ENCODE peak calls at places on chromosomes 6 and 20, in four cellular contexts. J is HCT116, W is heart left ventricle, V is mammary epithelial cell. D is an unnamed sample.

GRCh38 chr6:105515054-105515453 is 112.2 kb upstream of the PREP start:
- DNase-seq in J (no peak), V (no peak), W (no peak), D (no peak)

GRCh38 chr6:133132092-133132491 is 109.1 kb upstream of the EYA4 start:
- DNase-seq in V (no peak), W (no peak), J (no peak), D (no peak)

GRCh38 chr6:25601797-25602679 is 50.0 kb upstream of the SCGN start:
- DNase-seq in V (peak), J (peak), W (no peak), D (peak)

GRCh38 chr6:31042801-31043200 is 32.5 kb downstream of the MUC22 start:
- DNase-seq in W (no peak), J (peak), V (peak), D (no peak)

GRCh38 chr20:25984933-25985332 is 288.3 kb upstream of the ZNF337 start:
- DNase-seq in J (no peak), V (no peak), W (peak), D (no peak)

GRCh38 chr6:1424306-1424927 is 35.0 kb downstream of the FOXF2 start:
- DNase-seq in J (peak), V (peak), W (no peak), D (peak)

GRCh38 chr6:52133326-52133725 is 45.9 kb upstream of the PKHD1 start:
- DNase-seq in V (no peak), J (no peak), W (no peak), D (no peak)

GRCh38 chr6:136962661-136963060 is 40.6 kb downstream of the SLC35D3 start:
- DNase-seq in W (no peak), V (no peak), J (no peak), D (no peak)

GRCh38 chr6:133814797-133815196 is 74.1 kb upstream of the TCF21 start:
- DNase-seq in J (peak), W (no peak), V (peak), D (no peak)

GRCh38 chr6:13554929-13555333 is 19.5 kb upstream of the SIRT5 start:
- DNase-seq in W (peak), V (no peak), J (no peak), D (no peak)

GRCh38 chr6:135936606-135937005 is 85.1 kb downstream of the PDE7B start:
- DNase-seq in W (no peak), J (no peak), V (peak), D (no peak)

GRCh38 chr6:42821846-42822245 is 40.0 kb downstream of the BICRAL start:
- DNase-seq in V (no peak), W (no peak), J (no peak), D (no peak)

GRCh38 chr6:13075491-13075845 is 252.9 kb downstream of the TBC1D7 start:
- DNase-seq in V (no peak), J (no peak), W (no peak), D (no peak)

GRCh38 chr20:58718121-58718563 is 25.5 kb downstream of the NPEPL1 start:
- DNase-seq in V (no peak), W (peak), J (no peak), D (no peak)

GRCh38 chr6:52423448-52423847 is 3.3 kb downstream of the EFHC1 start:
- DNase-seq in J (no peak), V (no peak), W (no peak), D (no peak)

GRCh38 chr6:30169658-30170614 is 6.6 kb downstream of the TRIM15 start:
- DNase-seq in W (no peak), J (peak), V (peak), D (peak)

GRCh38 chr6:112501705-112502104 is 154.6 kb downstream of the RFPL4B start:
- DNase-seq in V (no peak), J (no peak), W (no peak), D (no peak)

GRCh38 chr6:143949962-143950361 is 58.1 kb downstream of the PLAGL1 start:
- DNase-seq in W (no peak), V (no peak), J (no peak), D (no peak)

GRCh38 chr6:98769546-98769945 is 64.8 kb upstream of the POU3F2 start:
- DNase-seq in W (no peak), J (peak), V (peak), D (no peak)

GRCh38 chr6:66057034-66057433 is 350.0 kb upstream of the EYS start:
- DNase-seq in J (no peak), V (no peak), W (no peak), D (no peak)

GRCh38 chr6:66054967-66055366 is 347.9 kb upstream of the EYS start:
- DNase-seq in W (no peak), V (no peak), J (no peak), D (no peak)

GRCh38 chr6:66048684-66049474 is 341.9 kb upstream of the EYS start:
- DNase-seq in J (no peak), W (no peak), V (no peak), D (no peak)

DNA sequence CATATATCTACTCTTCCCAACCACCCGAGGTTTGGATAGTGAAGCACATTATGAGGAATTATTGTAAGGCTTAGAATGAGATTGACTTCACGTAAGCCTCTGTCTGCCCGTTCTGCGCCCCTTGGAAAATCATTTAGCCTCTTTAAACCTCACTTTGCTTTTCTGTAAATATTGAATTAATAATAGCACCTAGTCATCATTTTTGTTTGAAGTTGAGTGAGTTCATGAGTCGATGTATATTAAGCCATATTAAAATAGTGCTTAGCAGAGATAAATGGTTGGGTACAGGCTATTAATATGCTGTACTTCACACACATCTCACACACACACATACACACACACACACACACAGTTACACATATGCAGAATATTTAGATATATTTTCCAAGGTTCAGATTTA is 344.8 kb upstream of the EYS start:
- DNase-seq in V (no peak), J (no peak), W (no peak), D (no peak)
- TF ChIP-seq CTCF in V (no peak), J (no peak), W (no peak), D (no peak)

GRCh38 chr20:35523298-35523888 is 6.1 kb downstream of the C20orf173 start:
- DNase-seq in J (no peak), V (peak), W (no peak), D (peak)
- TF ChIP-seq CTCF in J (peak), V (peak), W (no peak), D (peak)

DNA sequence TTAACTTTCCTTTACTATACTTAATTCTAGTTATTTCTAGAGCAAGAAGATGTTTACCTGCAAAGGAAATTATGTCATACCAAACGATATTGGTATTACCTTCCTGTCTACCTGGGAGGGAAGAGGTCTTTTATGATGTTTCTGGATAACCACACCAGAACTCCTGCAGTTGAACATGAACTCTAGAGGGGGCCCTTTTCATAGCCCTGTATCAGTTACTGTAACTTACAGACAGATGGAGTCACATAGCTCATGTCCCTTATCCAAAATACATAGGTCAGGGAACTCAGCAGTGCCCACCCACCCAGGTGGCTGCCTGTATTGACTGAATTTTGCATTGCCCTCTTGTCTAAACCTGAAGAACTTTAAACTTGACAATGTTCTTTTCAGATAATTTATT is 35.1 kb upstream of the MYL9 start:
- DNase-seq in V (no peak), W (no peak), J (no peak), D (no peak)
- TF ChIP-seq CTCF in V (peak), W (no peak), J (peak), D (peak)

GRCh38 chr6:157911278-157911677 is 70.4 kb upstream of the SYNJ2 start:
- DNase-seq in V (no peak), J (no peak), W (no peak), D (no peak)
- TF ChIP-seq CTCF in V (no peak), J (no peak), W (peak), D (no peak)

GRCh38 chr6:4162345-4162744 is 27.0 kb upstream of the ECI2 start:
- DNase-seq in W (no peak), J (no peak), V (no peak), D (no peak)

GRCh38 chr6:4164456-4164855 is 29.1 kb upstream of the ECI2 start:
- DNase-seq in V (no peak), J (no peak), W (no peak), D (no peak)

GRCh38 chr6:4167123-4167522 is 31.7 kb upstream of the ECI2 start:
- DNase-seq in V (no peak), W (no peak), J (no peak), D (no peak)

GRCh38 chr6:4163408-4163807 is 28.0 kb upstream of the ECI2 start:
- DNase-seq in V (no peak), W (no peak), J (no peak), D (no peak)

GRCh38 chr6:4164043-4164442 is 28.7 kb upstream of the ECI2 start:
- DNase-seq in J (no peak), W (no peak), V (no peak), D (no peak)
- TF ChIP-seq CTCF in J (no peak), W (no peak), V (no peak), D (no peak)

GRCh38 chr20:4138056-4138455 is 122.7 kb upstream of the RNF24 start:
- DNase-seq in V (no peak), J (no peak), W (no peak), D (no peak)
- TF ChIP-seq CTCF in V (no peak), J (no peak), W (no peak), D (no peak)

DNA sequence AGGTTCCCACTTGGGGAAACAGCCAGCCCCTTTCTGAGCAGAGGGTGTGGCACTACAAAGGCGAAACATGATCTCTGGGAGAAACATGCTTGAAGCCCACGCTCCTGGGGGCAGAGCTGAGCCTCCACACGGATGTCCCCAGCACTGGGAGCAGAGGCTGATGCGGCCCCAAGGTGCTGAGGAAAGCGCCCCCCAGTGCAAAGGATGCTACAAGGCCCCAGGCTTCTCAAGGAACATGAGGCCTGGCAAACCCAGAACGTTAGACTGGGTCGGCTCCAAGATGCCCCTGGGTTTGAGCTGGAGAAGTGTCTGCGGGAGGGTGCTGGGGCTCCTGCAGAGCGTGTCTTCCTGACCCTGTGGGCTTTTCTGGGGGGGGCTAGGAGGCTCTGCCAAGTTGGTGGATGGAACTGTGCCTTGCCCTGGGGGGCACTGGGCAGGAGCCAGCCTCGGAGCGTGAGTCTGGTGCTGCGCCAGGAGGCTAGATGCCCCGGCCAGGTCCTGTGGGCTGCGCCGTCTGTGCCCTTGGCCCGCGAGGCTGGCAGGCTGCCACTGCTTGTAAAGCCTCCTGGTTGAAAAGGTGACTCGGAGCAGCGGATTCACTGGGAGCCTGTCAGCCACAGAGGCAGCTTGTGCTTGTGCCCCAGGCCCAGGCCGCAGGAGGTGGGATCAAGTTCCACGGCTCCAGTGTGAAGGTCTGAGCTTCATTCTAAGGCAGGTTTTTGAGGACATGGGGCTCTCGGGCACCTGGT is 8.1 kb downstream of the SYNJ2 start:
- DNase-seq in V (peak), J (no peak), W (peak), D (no peak)
- TF ChIP-seq CTCF in V (no peak), J (no peak), W (no peak), D (no peak)

DNA sequence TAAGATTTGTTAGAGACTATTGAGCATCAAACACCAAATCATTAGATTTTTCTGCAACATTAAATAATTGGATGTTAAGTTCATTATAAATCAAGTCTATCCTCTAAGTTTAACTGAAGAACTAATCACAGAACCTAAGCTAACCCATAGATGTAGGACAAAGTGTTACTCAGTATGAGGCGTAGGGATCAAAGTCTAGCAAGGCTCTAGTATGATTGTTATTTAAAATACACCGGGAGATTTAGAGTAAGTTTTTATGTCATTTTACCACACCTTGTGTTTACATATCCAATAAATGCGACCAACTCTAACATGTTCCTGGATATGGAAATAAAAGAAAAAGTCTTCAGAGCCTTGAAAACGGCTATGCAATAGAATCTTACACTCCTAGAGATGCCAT is 2.6 kb downstream of the ADGB start:
- DNase-seq in J (no peak), W (no peak), V (no peak), D (no peak)
- TF ChIP-seq CTCF in J (no peak), W (no peak), V (no peak), D (no peak)